ENCODE peak calls at places on chromosomes 3 and 15, in four cellular contexts. D is mammary epithelial cell, J is tibial artery, Q is PC-9. R is an unnamed sample. For H3K4me1 and H3K36me3, the result is how much of the 10 kb centered on the place peaks cover.

GRCh38 chr3:112605285-112605684 is 35.7 kb downstream of the CCDC80 start:
- DNase-seq in J (no peak), D (peak), Q (no peak), R (no peak)

GRCh38 chr3:173401369-173401768 is 3.8 kb downstream of the NLGN1 start:
- DNase-seq in Q (no peak), D (no peak), J (no peak), R (no peak)

GRCh38 chr3:131405411-131405810 is 23.8 kb downstream of the NUDT16 start:
- DNase-seq in Q (no peak), D (no peak), J (no peak), R (no peak)

GRCh38 chr15:99826146-99826745 is 93.0 kb upstream of the LYSMD4 start:
- DNase-seq in Q (no peak), D (no peak), J (no peak), R (no peak)

GRCh38 chr15:34122771-34123183 is 20.9 kb downstream of the PGBD4 start:
- DNase-seq in J (no peak), D (peak), Q (no peak), R (no peak)

GRCh38 chr3:189001559-189001958 is 170.2 kb upstream of the TPRG1 start:
- DNase-seq in J (no peak), D (peak), Q (peak), R (no peak)

GRCh38 chr3:52128118-52128683 is 26.0 kb downstream of the POC1A start:
- DNase-seq in J (no peak), D (peak), Q (peak), R (no peak)

GRCh38 chr15:62940755-62941361 is 101.7 kb upstream of the TPM1 start:
- DNase-seq in Q (peak), J (peak), D (peak), R (no peak)

GRCh38 chr15:73601449-73602425 is 31.5 kb downstream of the NPTN start:
- DNase-seq in Q (peak), J (no peak), D (peak), R (no peak)

GRCh38 chr15:78317145-78317836 is 17.9 kb upstream of the SKIC8 start:
- DNase-seq in Q (no peak), J (no peak), D (peak), R (no peak)

GRCh38 chr3:130715616-130716015 is 31.0 kb downstream of the PIK3R4 start:
- DNase-seq in J (no peak), D (no peak), Q (no peak), R (no peak)

GRCh38 chr3:56799251-56799882 is 2.4 kb downstream of the ARHGEF3 start:
- DNase-seq in Q (peak), J (no peak), D (peak), R (peak)

GRCh38 chr15:85037617-85038016 is 56.0 kb downstream of the PDE8A start:
- DNase-seq in J (no peak), D (no peak), Q (no peak), R (no peak)

GRCh38 chr3:124707667-124708066 is 22.6 kb upstream of the UMPS start:
- DNase-seq in J (no peak), D (peak), Q (no peak), R (no peak)

GRCh38 chr3:8458235-8458634 is 43.4 kb upstream of the LMCD1 start:
- DNase-seq in J (no peak), D (no peak), Q (no peak), R (no peak)

GRCh38 chr3:70247955-70248354 is 64.5 kb downstream of the MDFIC2 start:
- DNase-seq in D (no peak), Q (no peak), J (no peak), R (no peak)

GRCh38 chr3:31132132-31132769 is 237.8 kb upstream of the GADL1 start:
- DNase-seq in D (peak), Q (peak), J (no peak), R (no peak)

GRCh38 chr15:61974118-61974517 is 86.1 kb downstream of the VPS13C start:
- DNase-seq in Q (no peak), D (no peak), J (no peak), R (no peak)

GRCh38 chr15:82111918-82112317 is 66.1 kb upstream of the MEX3B start:
- DNase-seq in J (no peak), D (no peak), Q (no peak), R (no peak)

GRCh38 chr15:57150066-57150865 is 226.0 kb upstream of the CGNL1 start:
- DNase-seq in J (no peak), Q (no peak), D (peak), R (no peak)

DNA sequence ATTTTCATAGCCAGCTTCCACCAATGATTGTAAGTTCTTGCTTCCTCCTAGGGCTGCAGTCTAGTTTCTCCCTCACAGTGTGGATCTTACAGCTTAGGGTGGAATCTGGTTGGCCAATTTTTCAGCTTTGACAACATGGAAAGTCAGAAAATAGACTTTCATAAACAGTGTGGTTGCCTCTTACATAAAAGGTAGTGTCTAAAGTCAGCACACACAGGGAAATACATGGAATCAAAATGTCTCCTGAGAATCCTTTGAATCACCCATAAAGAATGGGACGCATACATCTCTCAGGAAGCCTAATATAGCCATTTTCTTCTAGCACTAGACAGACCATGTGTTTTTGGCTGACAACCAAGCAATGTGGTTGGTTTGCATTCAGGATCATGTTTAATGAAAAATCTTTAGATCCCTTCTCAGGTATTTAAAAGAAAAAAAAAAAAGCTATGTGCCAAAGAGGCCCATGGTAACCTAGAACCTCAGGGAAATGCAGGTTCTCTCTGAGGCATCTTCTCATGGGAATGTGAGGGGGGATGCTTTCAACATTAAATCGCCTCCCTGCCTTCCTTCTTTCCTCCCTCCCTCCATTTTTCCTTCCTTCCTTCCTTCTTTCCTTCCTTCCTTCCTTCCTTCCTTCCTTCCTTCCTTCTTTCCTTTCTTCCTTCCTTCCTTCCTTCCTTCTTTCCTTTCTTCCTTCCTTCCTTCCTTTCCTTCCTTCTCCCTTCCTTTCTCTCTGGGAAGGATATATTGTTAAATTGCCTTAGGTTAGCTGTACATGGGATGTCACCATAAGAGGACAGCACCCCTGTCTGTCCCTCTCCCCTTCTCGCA is 34.3 kb upstream of the ZBTB38 start:
- DNase-seq in Q (no peak), J (no peak), D (no peak), R (no peak)
- H3K4me1 ChIP-seq in Q (under half), J (under half), D (under half), R (under half)

DNA sequence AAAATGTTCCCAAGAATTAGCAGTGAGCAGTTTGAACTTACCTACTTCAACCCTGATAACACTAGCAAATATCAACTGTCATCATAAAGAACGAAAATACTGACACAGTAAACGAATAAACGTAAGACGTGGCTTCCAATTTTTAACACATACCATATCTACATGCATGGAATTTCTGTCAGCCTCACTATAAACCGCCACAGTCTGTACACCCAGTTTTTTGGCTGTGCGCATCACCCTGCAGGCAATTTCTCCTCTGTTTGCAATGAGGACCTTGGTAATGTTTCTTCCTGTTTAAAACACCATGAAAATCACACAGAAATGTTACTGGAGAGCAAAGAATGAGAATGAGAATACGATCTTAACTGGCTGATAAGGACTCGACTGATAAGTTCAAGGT is 7.0 kb downstream of the MCCC1 start:
- DNase-seq in D (no peak), J (no peak), Q (no peak), R (no peak)
- H3K36me3 ChIP-seq in D (under half), J (under half), Q (under half), R (under half)

DNA sequence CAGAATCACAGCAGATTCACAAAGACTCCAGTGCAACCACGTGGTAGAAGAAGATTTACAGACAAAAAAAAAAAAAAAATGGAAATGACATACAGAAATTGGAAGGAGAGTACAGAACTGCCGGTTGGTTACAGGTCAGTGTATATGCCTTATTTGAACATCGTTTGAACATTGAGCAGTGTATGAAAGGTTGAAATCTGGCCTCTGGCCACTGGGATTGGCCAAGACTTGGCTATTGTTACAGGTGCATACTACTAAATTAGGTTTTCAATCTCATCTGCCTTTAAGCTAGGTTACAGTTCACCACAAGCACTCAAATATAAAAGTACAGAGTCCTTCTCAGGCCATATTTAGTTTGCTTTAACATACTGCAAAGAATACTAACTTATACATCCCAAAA is 59.8 kb downstream of the THBS1 start:
- DNase-seq in D (no peak), Q (no peak), J (no peak), R (no peak)
- H3K4me1 ChIP-seq in D (under half), Q (under half), J (under half), R (under half)

GRCh38 chr15:48522123-48522522 is 123.4 kb downstream of the FBN1 start:
- DNase-seq in Q (no peak), J (no peak), D (no peak), R (no peak)
- H3K36me3 ChIP-seq in Q (under half), J (under half), D (under half), R (under half)

DNA sequence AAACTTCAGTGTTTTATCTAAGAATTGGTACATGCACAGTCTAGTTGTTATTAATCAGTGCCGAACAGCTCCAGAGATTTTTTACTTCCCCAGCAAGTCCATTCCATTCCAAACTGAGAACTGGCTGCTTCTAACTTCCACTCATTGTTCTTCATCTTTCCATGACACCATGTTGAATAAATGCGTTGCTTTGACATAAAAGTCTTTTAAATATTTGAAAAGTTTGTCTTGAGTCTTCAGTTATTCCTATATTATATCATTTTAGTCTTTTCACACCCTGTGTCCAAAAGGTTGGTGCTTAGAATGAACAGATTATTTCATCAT is 65.4 kb downstream of the CMSS1 start:
- DNase-seq in J (no peak), D (no peak), Q (no peak), R (no peak)
- H3K4me1 ChIP-seq in J (under half), D (under half), Q (under half), R (under half)